ENCODE peak calls at places on chromosome 6, in nine cellular contexts. K, B, R, J, T, Z, M, L and H are unnamed samples.

GRCh38 chr6:107563694-107564093 is 73.8 kb downstream of the SOBP start:
- DNase-seq in T (no peak), R (no peak), J (no peak), M (no peak), Z (no peak), K (no peak), B (no peak), L (no peak), H (no peak)

GRCh38 chr6:154471609-154472362 is 38.7 kb downstream of the CNKSR3 start:
- DNase-seq in K (no peak), B (no peak), Z (no peak), J (no peak), M (peak; percentile 46), T (no peak), R (no peak), L (no peak), H (no peak)

GRCh38 chr6:26516481-26517427 is 16.7 kb downstream of the BTN1A1 start:
- DNase-seq in T (no peak), K (no peak), M (no peak), Z (no peak), R (no peak), L (no peak), J (no peak), B (no peak), H (no peak)

GRCh38 chr6:110596354-110596753 is 119.9 kb upstream of the SLC22A16 start:
- DNase-seq in L (no peak), J (no peak), B (no peak), K (no peak), R (no peak), Z (no peak), T (no peak), M (no peak), H (no peak)

GRCh38 chr6:10429638-10430427 is 15.0 kb upstream of the TFAP2A start:
- DNase-seq in L (no peak), T (no peak), J (no peak), R (no peak), K (no peak), B (no peak), Z (peak; percentile 54), M (peak; percentile 69), H (peak; percentile 55)

GRCh38 chr6:107532707-107533106 is 42.8 kb downstream of the SOBP start:
- DNase-seq in Z (no peak), J (no peak), R (no peak), M (no peak), K (no peak), B (no peak), T (no peak), L (no peak), H (no peak)

GRCh38 chr6:15911753-15912504 is 217.0 kb upstream of the MYLIP start:
- DNase-seq in T (no peak), L (no peak), J (peak; percentile 15), K (no peak), M (no peak), Z (no peak), B (no peak), R (no peak), H (peak; percentile 70)

GRCh38 chr6:27867941-27868705 is 44.1 kb downstream of the OR2B2 start:
- DNase-seq in Z (no peak), T (no peak), B (no peak), R (no peak), M (no peak), K (no peak), J (no peak), L (no peak), H (peak; percentile 52)

GRCh38 chr6:65819152-65819551 is 112.1 kb upstream of the EYS start:
- DNase-seq in Z (no peak), K (no peak), T (no peak), B (no peak), R (no peak), J (no peak), L (no peak), M (no peak), H (no peak)

GRCh38 chr6:37092851-37093727 is 76.9 kb upstream of the PIM1 start:
- DNase-seq in J (no peak), T (no peak), K (no peak), R (no peak), L (no peak), M (no peak), B (no peak), Z (no peak), H (no peak)

GRCh38 chr6:170144952-170145587 is 145.8 kb downstream of the DLL1 start:
- DNase-seq in Z (no peak), T (no peak), J (no peak), R (no peak), L (no peak), B (no peak), M (no peak), K (peak; percentile 9), H (peak; percentile 11)

GRCh38 chr6:169503556-169503955 is 198.3 kb downstream of the WDR27 start:
- DNase-seq in J (no peak), M (no peak), Z (no peak), K (no peak), L (no peak), B (no peak), R (no peak), T (no peak), H (no peak)

GRCh38 chr6:169837529-169838250 is 86.3 kb downstream of the ERMARD start:
- DNase-seq in K (peak; percentile 37), T (no peak), Z (no peak), B (no peak), R (no peak), J (no peak), M (no peak), L (no peak), H (peak; percentile 43)

GRCh38 chr6:82783587-82784253 is 281.9 kb downstream of the UBE3D start:
- DNase-seq in R (no peak), K (no peak), B (no peak), J (no peak), M (peak; percentile 3), L (no peak), T (no peak), Z (no peak), H (peak; percentile 61)

GRCh38 chr6:37576336-37576737 is 76.6 kb upstream of the CCDC167 start:
- DNase-seq in T (no peak), M (no peak), K (no peak), J (no peak), R (no peak), B (peak; percentile 32), Z (no peak), L (no peak), H (no peak)

GRCh38 chr6:108563292-108563691 is 2.6 kb downstream of the FOXO3 start:
- DNase-seq in L (no peak), B (no peak), R (no peak), Z (no peak), J (no peak), T (no peak), M (no peak), K (no peak), H (no peak)

GRCh38 chr6:56714982-56715456 is 72.3 kb upstream of the DST start:
- DNase-seq in K (no peak), B (no peak), Z (no peak), L (no peak), T (no peak), M (no peak), J (no peak), R (no peak), H (peak; percentile 59)

GRCh38 chr6:72365773-72366172 is 256.1 kb upstream of the KCNQ5 start:
- DNase-seq in R (no peak), L (no peak), J (no peak), K (no peak), Z (no peak), T (no peak), M (no peak), B (no peak), H (no peak)

GRCh38 chr6:136822051-136822378 is 377 bp upstream of the PEX7 start:
- DNase-seq in Z (no peak), M (no peak), J (no peak), L (no peak), R (no peak), B (no peak), T (no peak), K (no peak), H (no peak)

GRCh38 chr6:168103036-168103830 is 24.2 kb upstream of the FRMD1 start:
- DNase-seq in T (no peak), K (peak; percentile 28), L (no peak), Z (no peak), B (no peak), M (no peak), R (no peak), J (no peak), H (no peak)

GRCh38 chr6:135018961-135019360 is 35.7 kb downstream of the HBS1L start:
- DNase-seq in R (no peak), J (no peak), T (no peak), L (no peak), M (no peak), K (no peak), Z (peak; percentile 53), B (no peak), H (no peak)